ENCODE peak calls at places on chromosomes 6 and 20, in seven cellular contexts. S is left ventricle myocardium inferior, U is tibial nerve, G is AG04450, Z is Peyer's patch, W is upper lobe of left lung, F is tibial artery. K is an unnamed sample.

GRCh38 chr20:63172726-63173125 is 43.2 kb downstream of the YTHDF1 start:
- DNase-seq in G (no peak), S (no peak), W (peak; percentile 40), U (no peak), F (no peak), Z (no peak), K (no peak)

GRCh38 chr20:62606551-62607201 is 35.6 kb upstream of the SLCO4A1 start:
- DNase-seq in F (no peak), G (no peak), Z (peak; percentile 79), S (peak; percentile 78), U (peak; percentile 74), W (no peak), K (no peak)

GRCh38 chr6:165404703-165405102 is 95.3 kb upstream of the C6orf118 start:
- DNase-seq in F (no peak), Z (no peak), W (no peak), S (no peak), U (no peak), G (no peak), K (no peak)

GRCh38 chr6:143193571-143194094 is 132.9 kb downstream of the AIG1 start:
- DNase-seq in U (no peak), W (no peak), F (no peak), S (no peak), Z (no peak), G (no peak), K (no peak)

GRCh38 chr6:137155830-137156229 is 17.6 kb downstream of the IL22RA2 start:
- DNase-seq in F (no peak), Z (no peak), U (no peak), G (no peak), W (no peak), S (no peak), K (no peak)

GRCh38 chr6:88814909-88815308 is 148.5 kb downstream of the RNGTT start:
- DNase-seq in S (no peak), W (no peak), U (no peak), F (no peak), G (no peak), Z (no peak), K (no peak)

GRCh38 chr20:41009960-41010359 is 18.7 kb upstream of the TOP1 start:
- DNase-seq in G (no peak), S (no peak), W (no peak), Z (no peak), F (no peak), U (no peak), K (no peak)

GRCh38 chr20:23125159-23125558 is 39.0 kb upstream of the CD93 start:
- DNase-seq in G (no peak), U (no peak), S (no peak), W (no peak), Z (no peak), F (no peak), K (no peak)

GRCh38 chr6:5541751-5542432 is 280.6 kb downstream of the FARS2 start:
- DNase-seq in S (no peak), W (no peak), G (no peak), Z (no peak), F (no peak), U (no peak), K (no peak)

GRCh38 chr6:161100072-161100471 is 108.5 kb downstream of the MAP3K4 start:
- DNase-seq in W (no peak), F (no peak), U (no peak), Z (no peak), G (no peak), S (no peak), K (no peak)

GRCh38 chr6:27736686-27737085 is 175.5 kb downstream of the OR2B2 start:
- DNase-seq in W (no peak), S (no peak), G (no peak), Z (no peak), F (no peak), U (no peak), K (no peak)

GRCh38 chr6:158039178-158039557 is 57.5 kb downstream of the SYNJ2 start:
- DNase-seq in S (peak; percentile 8), U (no peak), W (no peak), G (no peak), Z (no peak), F (peak; percentile 18), K (no peak)

GRCh38 chr6:166757226-166758135 is 130.4 kb upstream of the RPS6KA2 start:
- DNase-seq in G (no peak), W (peak; percentile 66), U (no peak), S (no peak), Z (no peak), F (no peak), K (no peak)

GRCh38 chr6:21680611-21681010 is 87.1 kb downstream of the SOX4 start:
- DNase-seq in U (no peak), G (no peak), Z (no peak), S (no peak), F (no peak), W (no peak), K (no peak)

GRCh38 chr20:53527196-53527595 is 66.4 kb downstream of the ZNF217 start:
- DNase-seq in G (no peak), Z (no peak), W (no peak), S (no peak), U (no peak), F (no peak), K (no peak)

GRCh38 chr20:32070282-32070681 is 18.2 kb downstream of the HCK start:
- DNase-seq in S (no peak), G (no peak), Z (no peak), W (no peak), U (no peak), F (no peak), K (no peak)

GRCh38 chr20:32075534-32075933 is 23.5 kb downstream of the HCK start:
- DNase-seq in Z (no peak), S (no peak), W (no peak), U (no peak), G (no peak), F (no peak), K (no peak)

GRCh38 chr20:32070690-32071213 is 18.7 kb downstream of the HCK start:
- DNase-seq in G (no peak), S (no peak), W (no peak), F (no peak), U (no peak), Z (no peak), K (no peak)

GRCh38 chr20:32071395-32072167 is 19.5 kb downstream of the HCK start:
- DNase-seq in S (no peak), Z (no peak), F (no peak), G (no peak), U (no peak), W (peak; percentile 51), K (no peak)

GRCh38 chr20:32072168-32072721 is 20.2 kb downstream of the HCK start:
- DNase-seq in S (no peak), Z (no peak), G (no peak), U (no peak), W (no peak), F (no peak), K (no peak)
- H3K27me3 ChIP-seq in S (peaks cover 44% of the 10 kb centered on the region), Z (no peaks in the 10 kb centered on the region), G (peaks cover 21% of the 10 kb centered on the region), U (no peaks in the 10 kb centered on the region), W (no peaks in the 10 kb centered on the region), F (no peaks in the 10 kb centered on the region), K (peaks cover 5% of the 10 kb centered on the region)

DNA sequence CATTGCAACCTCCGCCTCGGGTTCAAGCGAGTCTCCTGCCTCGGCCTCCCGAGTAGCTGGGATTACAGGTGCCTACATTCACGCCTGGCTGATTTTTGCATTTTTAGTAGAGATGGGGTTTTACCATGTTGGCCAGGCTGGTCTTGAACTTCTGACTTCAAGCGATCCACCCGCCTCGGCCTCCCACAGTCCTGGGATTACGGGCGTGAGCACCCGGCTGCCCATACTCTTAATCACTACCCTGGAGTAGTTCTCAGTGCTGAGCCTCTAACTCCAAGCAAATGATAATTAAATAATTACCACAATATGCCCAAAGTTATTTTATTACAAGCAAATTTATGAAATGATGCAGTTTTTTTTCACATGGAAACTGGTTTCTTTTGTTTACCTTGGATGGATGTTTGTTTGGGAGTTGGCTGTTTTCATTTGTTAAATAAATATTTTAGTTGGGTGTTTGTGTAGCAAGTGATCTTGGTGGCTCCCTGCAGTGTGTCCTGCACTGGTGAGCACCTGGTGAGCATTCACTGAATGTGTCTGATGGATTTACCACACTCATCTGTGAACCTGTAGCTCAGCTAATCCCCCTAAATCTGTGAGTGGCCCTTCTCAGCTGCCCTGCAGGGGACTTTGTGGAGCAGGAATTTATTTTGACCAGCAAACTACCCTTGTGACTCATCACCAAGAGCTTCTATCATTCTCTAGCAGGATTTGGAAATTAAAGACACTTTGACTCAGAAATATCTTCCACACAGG is 36.9 kb downstream of the UTRN start:
- DNase-seq in Z (no peak), G (no peak), F (no peak), S (no peak), W (peak; percentile 20), U (no peak), K (no peak)
- TF ChIP-seq CTCF in Z (no peak), G (peak; percentile 19), F (no peak), S (no peak), W (no peak), U (no peak), K (peak; percentile 6)

GRCh38 chr20:56924316-56924975 is 295.3 kb downstream of the TFAP2C start:
- DNase-seq in W (no peak), S (no peak), F (no peak), G (no peak), Z (no peak), U (no peak), K (no peak)

GRCh38 chr20:56925696-56926101 is 296.6 kb downstream of the TFAP2C start:
- DNase-seq in F (no peak), G (no peak), W (no peak), S (no peak), U (no peak), Z (no peak), K (no peak)

GRCh38 chr20:56928007-56928406 is 298.9 kb downstream of the TFAP2C start:
- DNase-seq in G (no peak), U (no peak), S (no peak), Z (no peak), W (no peak), F (no peak), K (no peak)

GRCh38 chr20:56924976-56925695 is 296.0 kb downstream of the TFAP2C start:
- DNase-seq in U (no peak), Z (no peak), F (no peak), G (no peak), W (peak; percentile 65), S (no peak), K (no peak)

DNA sequence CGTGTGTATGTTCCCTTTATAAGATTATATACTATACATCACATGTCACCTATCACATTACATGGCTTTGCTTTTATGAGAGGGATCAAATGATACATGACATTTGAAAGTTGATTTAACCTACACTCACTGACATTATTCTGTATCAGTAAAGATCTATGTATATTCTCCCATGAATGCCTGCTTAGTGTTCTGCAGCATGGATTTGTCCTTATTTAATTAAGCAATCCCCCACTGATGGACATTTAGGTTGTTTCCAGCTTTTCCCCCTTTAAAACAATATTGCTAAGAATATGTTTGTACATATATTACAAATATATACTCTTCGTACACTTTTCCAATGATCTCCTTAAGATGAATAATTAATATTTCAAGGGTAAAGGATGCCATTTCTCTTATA is 297.4 kb downstream of the TFAP2C start:
- DNase-seq in U (no peak), Z (no peak), W (no peak), G (no peak), F (no peak), S (no peak), K (no peak)
- H3K4me3 ChIP-seq in U (no peak overlapping the region), Z (no peak overlapping the region), W (no peak overlapping the region), G (no peak overlapping the region), F (no peak overlapping the region), S (no peak overlapping the region), K (no peak overlapping the region)

DNA sequence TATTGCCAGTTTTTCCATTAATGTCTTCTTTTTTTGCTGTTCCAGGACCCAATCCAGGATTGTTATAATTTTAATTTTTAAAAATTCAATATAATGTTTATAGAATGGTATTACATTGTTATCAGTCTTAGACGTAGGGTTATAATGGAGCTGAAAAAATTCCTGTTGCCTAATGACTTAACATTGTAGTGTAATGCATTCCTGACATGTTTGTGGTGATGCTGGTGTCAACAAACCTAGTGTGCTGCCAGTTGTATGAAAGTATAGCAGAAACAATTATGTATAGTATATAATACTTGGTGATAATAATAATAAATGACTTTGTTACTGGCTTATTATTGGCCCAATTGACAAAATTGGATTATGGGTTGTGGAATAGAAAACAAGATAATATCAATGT is 30.4 kb downstream of the KIZ start:
- DNase-seq in F (no peak), U (no peak), W (no peak), G (peak; percentile 34), S (no peak), Z (no peak), K (peak; percentile 27)
- H3K27me3 ChIP-seq in F (no peaks in the 10 kb centered on the region), U (no peaks in the 10 kb centered on the region), W (no peaks in the 10 kb centered on the region), G (no peaks in the 10 kb centered on the region), S (no peaks in the 10 kb centered on the region), Z (no peaks in the 10 kb centered on the region), K (no peaks in the 10 kb centered on the region)